ENCODE peak calls at places on chromosomes 13 and 19, in seven cellular contexts. T is thoracic aorta; V is GM12892; C is GM04504; B is stimulated activated CD8-positive, alpha-beta memory T cell treated with anti-CD3 and anti-CD28 coated beads, Interleukin-2, amount 100 ng/mL, for 48 hours; Z is stimulated activated CD4-positive, alpha-beta T cell treated with anti-CD3 and anti-CD28 coated beads, Interleukin-15, amount 100 ng/mL, for 48 hours; Q is activated CD4-positive, alpha-beta T cell treated with anti-CD3 and anti-CD28 coated beads, Interleukin-2, amount 50 U/mL, for 24 hours. E is an unnamed sample.

GRCh38 chr19:10518444-10519361 is 1.5 kb upstream of the S1PR5 start:
- DNase-seq in C (no peak), V (no peak), T (no peak), B (no peak), Q (no peak), Z (no peak), E (no peak)

GRCh38 chr19:30649934-30650614 is 277.9 kb downstream of the ZNF536 start:
- DNase-seq in Z (peak), B (no peak), T (no peak), Q (peak), V (no peak), C (no peak), E (no peak)

GRCh38 chr19:40771101-40771539 is 4.2 kb upstream of the MIA start:
- DNase-seq in T (no peak), C (no peak), B (no peak), V (no peak), Q (no peak), Z (no peak), E (no peak)

GRCh38 chr19:54030895-54031586 is 32.7 kb downstream of the VSTM1 start:
- DNase-seq in T (no peak), B (no peak), Q (no peak), C (no peak), V (no peak), Z (no peak), E (no peak)

GRCh38 chr13:106401081-106401480 is 134.4 kb downstream of the EFNB2 start:
- DNase-seq in Z (no peak), Q (no peak), C (no peak), V (no peak), B (no peak), T (no peak), E (no peak)

GRCh38 chr13:97141564-97142005 is 80.5 kb upstream of the MBNL2 start:
- DNase-seq in T (no peak), Z (no peak), V (no peak), Q (no peak), C (peak), B (no peak), E (no peak)

GRCh38 chr13:27481766-27482165 is 31.4 kb upstream of the MTIF3 start:
- DNase-seq in T (no peak), C (no peak), Q (no peak), B (peak), Z (no peak), V (no peak), E (no peak)

GRCh38 chr19:47865166-47865565 is 6.1 kb downstream of the TPRX2 start:
- DNase-seq in V (no peak), T (no peak), B (no peak), C (no peak), Z (no peak), Q (no peak), E (no peak)

GRCh38 chr13:101452519-101453485 is at the start of gene ITGBL1:
- DNase-seq in C (no peak), V (peak), T (no peak), B (no peak), Z (no peak), Q (no peak), E (no peak)

GRCh38 chr19:40811478-40812341 is 12.7 kb downstream of the EGLN2 start:
- DNase-seq in T (no peak), C (no peak), V (no peak), Q (no peak), Z (no peak), B (no peak), E (no peak)

GRCh38 chr13:106537521-106537920 is 2.1 kb upstream of the EFNB2 start:
- DNase-seq in C (no peak), B (no peak), V (no peak), T (no peak), Q (no peak), Z (no peak), E (no peak)

GRCh38 chr19:2089001-2089711 is 7.0 kb downstream of the MOB3A start:
- DNase-seq in Z (no peak), V (no peak), B (no peak), C (no peak), Q (no peak), T (no peak), E (no peak)

GRCh38 chr13:29496241-29496712 is 99.2 kb downstream of the SLC7A1 start:
- DNase-seq in Q (no peak), C (no peak), V (no peak), B (no peak), Z (no peak), T (no peak), E (no peak)